ENCODE peak calls at places on chromosomes 1 and 21, in seven cellular contexts. R is upper lobe of left lung, S is lower leg skin, C is left lung, E is Panc1, M is AG04450, P is BE2C. B is an unnamed sample.

GRCh38 chr1:196136396-196136795 is 471.8 kb downstream of the KCNT2 start:
- DNase-seq in R (no peak), S (no peak), C (no peak), E (no peak), M (no peak), P (no peak), B (no peak)

GRCh38 chr1:80778094-80778840 is 1022.5 kb upstream of the ADGRL2 start:
- DNase-seq in R (no peak), S (no peak), C (peak), E (no peak), M (no peak), P (no peak), B (no peak)

GRCh38 chr21:41443562-41443961 is 17.5 kb downstream of the MX1 start:
- DNase-seq in R (no peak), S (no peak), C (no peak), E (no peak), M (no peak), P (no peak), B (no peak)

GRCh38 chr21:38142226-38142625 is 114.6 kb upstream of the KCNJ15 start:
- DNase-seq in R (no peak), S (no peak), C (no peak), E (no peak), M (no peak), P (no peak), B (no peak)

GRCh38 chr1:192724670-192725069 is 84.2 kb upstream of the RGS2 start:
- DNase-seq in R (no peak), S (no peak), C (no peak), E (no peak), M (no peak), P (no peak), B (peak)

GRCh38 chr21:43745772-43746517 is 27.0 kb downstream of the PDXK start:
- DNase-seq in R (no peak), S (no peak), C (no peak), E (no peak), M (no peak), P (no peak), B (no peak)

GRCh38 chr1:59803458-59804038 is 11.2 kb upstream of the HOOK1 start:
- DNase-seq in R (no peak), S (no peak), C (no peak), E (no peak), M (no peak), P (no peak), B (peak)

GRCh38 chr1:41411229-41411628 is 50.0 kb downstream of the FOXO6 start:
- DNase-seq in R (no peak), S (no peak), C (no peak), E (no peak), M (no peak), P (no peak), B (no peak)

GRCh38 chr1:61424382-61424781 is 300.6 kb downstream of the TM2D1 start:
- DNase-seq in R (no peak), S (no peak), C (no peak), E (no peak), M (no peak), P (no peak), B (no peak)

GRCh38 chr1:1430114-1430982 is 5.1 kb upstream of the VWA1 start:
- DNase-seq in R (peak), S (no peak), C (peak), E (no peak), M (no peak), P (peak), B (no peak)
- H3K4me3 ChIP-seq in R (no peak), S (no peak), C (no peak), E (peak), M (no peak), P (no peak), B (no peak)

DNA sequence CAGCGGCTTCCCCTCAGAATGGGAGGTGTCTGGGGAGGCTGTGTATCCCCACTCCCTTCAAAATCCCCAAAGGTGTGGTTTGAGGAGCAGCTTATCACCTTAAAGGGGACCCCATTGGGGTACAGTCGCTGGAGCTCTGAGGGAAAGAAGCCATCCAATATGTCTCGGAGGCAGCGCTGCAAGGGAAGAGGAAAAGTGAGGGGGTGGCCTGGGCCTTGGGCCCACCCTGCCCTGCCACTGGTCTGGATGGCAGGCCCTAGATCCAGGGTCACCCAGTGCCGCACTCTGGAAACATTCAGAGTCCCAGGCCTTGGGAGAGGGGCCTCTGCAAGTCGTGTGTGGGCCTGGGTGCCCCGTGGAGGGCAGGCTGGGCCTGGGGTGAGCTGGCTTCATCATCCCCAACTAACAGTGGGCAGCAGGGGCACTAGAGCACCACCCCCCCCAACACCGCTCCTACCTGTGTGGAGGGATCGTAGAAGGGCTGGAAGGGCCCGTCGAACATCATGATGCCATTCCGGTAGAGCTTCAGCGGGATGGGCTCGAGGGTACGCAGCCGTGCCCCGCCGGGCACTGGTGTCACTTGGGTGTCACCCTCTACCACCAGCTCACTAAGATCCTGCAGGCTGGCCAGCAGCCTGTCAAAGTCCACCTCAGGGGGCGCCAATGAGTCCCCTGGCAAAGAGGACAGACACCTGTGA is 5.6 kb downstream of the SH3BGRL3 start:
- DNase-seq in R (no peak), S (no peak), C (no peak), E (no peak), M (no peak), P (peak), B (no peak)
- TF ChIP-seq CTCF in R (no peak), S (no peak), C (peak), E (peak), M (peak), P (peak), B (peak)

GRCh38 chr1:46133946-46134345 is 1.5 kb upstream of the PIK3R3 start:
- DNase-seq in R (no peak), S (no peak), C (no peak), E (no peak), M (no peak), P (no peak), B (no peak)
- H3K4me3 ChIP-seq in R (no peak), S (no peak), C (peak), E (peak), M (no peak), P (peak), B (peak)

GRCh38 chr21:28016571-28016970 is 976.1 kb downstream of the LTN1 start:
- DNase-seq in R (no peak), S (no peak), C (no peak), E (no peak), M (no peak), P (no peak), B (no peak)
- TF ChIP-seq CTCF in R (no peak), S (no peak), C (no peak), E (no peak), M (no peak), P (no peak), B (no peak)

B was measured in epithelial cell of proximal tubule.